ENCODE peak calls at places on chromosomes 7 and 10, in four cellular contexts. P is NT2/D1, Z is H1, K is GM12878. D is an unnamed sample.

GRCh38 chr10:30353851-30354250 is 4.8 kb upstream of the MTPAP start:
- DNase-seq in P (no peak), Z (no peak), K (no peak), D (no peak)

GRCh38 chr7:86939197-86939814 is 120.1 kb downstream of the ELAPOR2 start:
- DNase-seq in P (peak), Z (no peak), K (peak), D (peak)

GRCh38 chr10:124086097-124086710 is 7.2 kb downstream of the CHST15 start:
- DNase-seq in P (no peak), Z (no peak), K (no peak), D (no peak)

GRCh38 chr7:2624293-2624881 is 7.4 kb upstream of the TTYH3 start:
- DNase-seq in P (no peak), Z (no peak), K (no peak), D (no peak)

GRCh38 chr7:133070562-133070961 is 11.3 kb downstream of the CHCHD3 start:
- DNase-seq in P (no peak), Z (no peak), K (no peak), D (no peak)

GRCh38 chr7:151168022-151168786 is 710 bp upstream of the GBX1 start:
- DNase-seq in P (peak), Z (no peak), K (no peak), D (peak)

GRCh38 chr7:117043051-117043546 is 89.8 kb downstream of the ST7 start:
- DNase-seq in P (no peak), Z (no peak), K (no peak), D (no peak)

GRCh38 chr7:135659159-135659837 is 3.0 kb upstream of the STMP1 start:
- DNase-seq in P (no peak), Z (no peak), K (no peak), D (no peak)

GRCh38 chr7:30266686-30267085 is 17.7 kb upstream of the ZNRF2 start:
- DNase-seq in P (no peak), Z (no peak), K (no peak), D (no peak)

GRCh38 chr10:48541144-48541795 is 63.6 kb downstream of the ARHGAP22 start:
- DNase-seq in P (no peak), Z (no peak), K (no peak), D (no peak)

GRCh38 chr10:133122171-133122935 is 34.6 kb downstream of the ADGRA1 start:
- DNase-seq in P (no peak), Z (no peak), K (no peak), D (no peak)

GRCh38 chr7:90222811-90223725 is 11.5 kb downstream of the STEAP2 start:
- DNase-seq in P (no peak), Z (no peak), K (no peak), D (no peak)

GRCh38 chr7:153297141-153297540 is 537.6 kb downstream of the ACTR3B start:
- DNase-seq in P (no peak), Z (no peak), K (no peak), D (no peak)

GRCh38 chr7:122203814-122204213 is 59.8 kb upstream of the AASS start:
- DNase-seq in P (no peak), Z (no peak), K (no peak), D (no peak)

GRCh38 chr10:111034598-111035310 is 42.1 kb upstream of the ADRA2A start:
- DNase-seq in P (no peak), Z (no peak), K (no peak), D (no peak)

GRCh38 chr7:55550010-55550409 is 22.3 kb downstream of the VOPP1 start:
- DNase-seq in P (no peak), Z (no peak), K (no peak), D (no peak)

GRCh38 chr10:35898722-35899485 is 256.8 kb upstream of the FZD8 start:
- DNase-seq in P (no peak), Z (no peak), K (no peak), D (no peak)

GRCh38 chr7:66169616-66170015 is 35.5 kb upstream of the TPST1 start:
- DNase-seq in P (no peak), Z (no peak), K (no peak), D (no peak)

GRCh38 chr7:34339061-34339526 is 318.9 kb upstream of the NPSR1 start:
- DNase-seq in P (no peak), Z (no peak), K (no peak), D (no peak)

GRCh38 chr7:158595068-158595467 is 7.4 kb upstream of the PTPRN2 start:
- DNase-seq in P (peak), Z (no peak), K (peak), D (no peak)

GRCh38 chr7:19290936-19291335 is 145.7 kb upstream of the FERD3L start:
- DNase-seq in P (no peak), Z (no peak), K (no peak), D (no peak)

GRCh38 chr7:91264924-91265681 is 870 bp downstream of the FZD1 start:
- DNase-seq in P (peak), Z (no peak), K (no peak), D (peak)

GRCh38 chr7:34070486-34071323 is 165.4 kb downstream of the BMPER start:
- DNase-seq in P (no peak), Z (no peak), K (no peak), D (no peak)

GRCh38 chr10:130422366-130423324 is 286.5 kb downstream of the GLRX3 start:
- DNase-seq in P (no peak), Z (no peak), K (no peak), D (no peak)

GRCh38 chr7:93178213-93178612 is 30.0 kb upstream of the SAMD9L start:
- DNase-seq in P (no peak), Z (no peak), K (no peak), D (no peak)

GRCh38 chr7:159026271-159027047 is 118.2 kb downstream of the VIPR2 start:
- DNase-seq in P (no peak), Z (no peak), K (no peak), D (no peak)

GRCh38 chr7:134804351-134804750 is 24.9 kb downstream of the CALD1 start:
- DNase-seq in P (no peak), Z (no peak), K (no peak), D (no peak)

GRCh38 chr10:34861293-34862004 is 46.4 kb upstream of the PARD3 start:
- DNase-seq in P (no peak), Z (no peak), K (no peak), D (peak)

GRCh38 chr10:48947690-48948418 is 8.2 kb upstream of the LRRC18 start:
- DNase-seq in P (no peak), Z (no peak), K (no peak), D (no peak)

GRCh38 chr7:151793531-151793935 is 83.4 kb downstream of the PRKAG2 start:
- DNase-seq in P (no peak), Z (no peak), K (no peak), D (no peak)

GRCh38 chr10:72455889-72456588 is 101.3 kb upstream of the DNAJB12 start:
- DNase-seq in P (no peak), Z (no peak), K (no peak), D (no peak)

GRCh38 chr7:137652721-137653120 is 194.1 kb downstream of the DGKI start:
- DNase-seq in P (no peak), Z (no peak), K (no peak), D (no peak)

GRCh38 chr10:210297-210696 is 75.0 kb downstream of the ZMYND11 start:
- DNase-seq in P (no peak), Z (no peak), K (no peak), D (no peak)

GRCh38 chr10:31599626-31600504 is 280.8 kb downstream of the ZEB1 start:
- DNase-seq in P (no peak), Z (no peak), K (no peak), D (no peak)

GRCh38 chr7:90530263-90530662 is 60.8 kb downstream of the PTTG1IP2 start:
- DNase-seq in P (no peak), Z (no peak), K (no peak), D (no peak)

GRCh38 chr10:79376078-79376628 is 28.9 kb downstream of the PPIF start:
- DNase-seq in P (no peak), Z (no peak), K (no peak), D (no peak)

DNA sequence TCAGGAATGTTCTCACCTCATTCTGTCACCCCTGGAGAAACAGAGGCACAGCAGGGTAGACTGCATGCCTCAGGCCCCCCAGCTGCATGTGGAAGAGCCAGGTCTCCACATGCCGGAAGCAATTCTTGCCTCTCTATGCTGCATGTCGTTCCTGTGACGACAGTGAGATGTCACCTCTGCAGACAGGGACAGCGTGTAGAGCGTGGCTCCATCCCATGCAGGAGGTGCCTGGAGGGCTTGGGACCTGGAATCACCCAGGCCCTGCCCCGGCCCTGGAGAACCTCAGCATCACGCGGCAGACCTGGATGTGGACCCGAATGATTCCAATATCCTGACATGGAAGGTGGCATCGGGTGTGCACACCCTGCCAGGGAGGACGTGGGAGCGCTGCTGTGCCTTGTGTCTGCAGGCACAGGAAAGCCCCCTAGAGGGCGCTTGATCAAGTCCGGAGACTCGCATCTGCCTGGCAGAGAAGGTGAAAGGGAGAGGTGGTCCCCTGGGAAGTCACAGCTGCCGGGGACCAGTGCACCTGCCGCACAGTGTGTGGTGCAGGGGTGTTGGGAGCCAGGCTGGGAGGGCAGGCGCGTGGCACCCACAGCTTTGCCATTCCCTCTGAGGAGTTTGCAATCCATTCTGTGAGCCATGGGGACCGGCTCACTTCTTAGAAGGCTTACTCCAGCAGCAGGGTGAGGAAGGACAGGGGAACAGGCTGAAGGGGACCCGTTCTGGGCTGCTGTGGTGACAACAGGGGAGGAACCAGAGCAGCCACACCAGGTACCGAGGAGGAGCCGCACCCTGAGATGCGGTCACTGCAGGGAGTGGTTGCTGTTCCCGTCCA is 45.3 kb upstream of the EN2 start:
- DNase-seq in P (peak), Z (no peak), K (no peak), D (peak)
- TF ChIP-seq SUZ12 in P (no peak), Z (no peak), K (no peak), D (no peak)

DNA sequence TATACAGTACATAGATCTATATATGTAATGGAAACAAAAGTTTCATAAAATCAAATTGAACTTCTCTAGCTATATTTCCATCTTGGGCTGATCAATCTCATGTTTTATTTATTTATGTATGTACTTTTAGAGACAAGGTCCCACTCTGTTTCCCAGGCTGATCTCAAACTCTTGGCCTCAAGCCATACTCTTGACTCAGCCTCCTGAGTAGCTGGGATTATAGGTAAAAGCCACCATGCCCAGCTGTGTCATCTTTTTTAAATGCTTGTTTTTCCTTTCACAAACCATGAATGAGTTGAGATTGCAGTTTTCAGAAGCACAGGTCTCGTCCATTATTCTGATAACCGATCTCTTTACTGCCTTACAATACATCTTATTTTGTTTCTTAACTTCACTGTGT is 400.9 kb downstream of the KCNMA1 start:
- DNase-seq in P (no peak), Z (no peak), K (no peak), D (no peak)
- TF ChIP-seq SUZ12 in P (no peak), Z (no peak), K (no peak), D (no peak)

GRCh38 chr10:3853016-3853415 is 68.0 kb upstream of the KLF6 start:
- DNase-seq in P (no peak), Z (no peak), K (no peak), D (no peak)

GRCh38 chr10:3856593-3856992 is 71.6 kb upstream of the KLF6 start:
- DNase-seq in P (no peak), Z (no peak), K (no peak), D (no peak)

GRCh38 chr10:3852147-3852904 is 67.3 kb upstream of the KLF6 start:
- DNase-seq in P (peak), Z (peak), K (peak), D (peak)

GRCh38 chr10:3850999-3851937 is 66.3 kb upstream of the KLF6 start:
- DNase-seq in P (no peak), Z (no peak), K (peak), D (no peak)

DNA sequence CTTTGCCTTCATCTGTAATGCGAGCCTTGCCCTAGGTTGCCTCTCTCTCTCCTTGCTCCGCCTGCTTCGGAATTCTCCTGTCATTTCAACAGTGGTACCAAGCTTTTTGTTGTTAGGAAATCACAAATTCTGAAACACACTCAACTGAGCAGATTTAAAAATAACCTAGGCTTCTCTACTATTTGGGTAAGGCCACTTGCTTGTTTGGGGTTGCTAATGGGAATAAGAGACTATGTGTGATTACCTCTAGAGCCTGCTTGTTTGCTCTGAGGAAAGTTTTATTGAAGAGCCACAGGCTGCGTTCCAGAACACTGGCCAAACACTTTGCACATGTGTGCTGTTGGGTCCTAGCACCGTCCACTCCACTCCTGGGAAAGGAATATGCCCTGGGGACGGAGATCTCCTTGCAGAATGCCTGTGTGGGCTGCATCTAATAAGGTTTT is 68.6 kb upstream of the KLF6 start:
- DNase-seq in P (no peak), Z (no peak), K (no peak), D (no peak)
- TF ChIP-seq SUZ12 in P (no peak), Z (no peak), K (no peak), D (no peak)

GRCh38 chr7:44711528-44711927 is 37.1 kb upstream of the ZMIZ2 start:
- DNase-seq in P (no peak), Z (no peak), K (no peak), D (peak)

GRCh38 chr7:44707558-44708230 is 41.0 kb upstream of the ZMIZ2 start:
- DNase-seq in P (no peak), Z (no peak), K (no peak), D (no peak)

GRCh38 chr7:44712012-44712411 is 36.6 kb upstream of the ZMIZ2 start:
- DNase-seq in P (no peak), Z (no peak), K (no peak), D (peak)

GRCh38 chr7:44709011-44709915 is 39.4 kb upstream of the ZMIZ2 start:
- DNase-seq in P (no peak), Z (no peak), K (no peak), D (no peak)

GRCh38 chr7:44709945-44710596 is 38.6 kb upstream of the ZMIZ2 start:
- DNase-seq in P (no peak), Z (no peak), K (no peak), D (no peak)
- TF ChIP-seq SUZ12 in P (no peak), Z (no peak), K (no peak), D (no peak)

GRCh38 chr10:60986779-60987178 is 42.8 kb upstream of the RHOBTB1 start:
- DNase-seq in P (no peak), Z (no peak), K (no peak), D (no peak)
- TF ChIP-seq SUZ12 in P (no peak), Z (no peak), K (no peak), D (no peak)

GRCh38 chr7:68009716-68010115 is 1013.1 kb downstream of the TYW1 start:
- DNase-seq in P (no peak), Z (no peak), K (no peak), D (no peak)

GRCh38 chr7:68006619-68007018 is 1010.0 kb downstream of the TYW1 start:
- DNase-seq in P (no peak), Z (no peak), K (no peak), D (no peak)

DNA sequence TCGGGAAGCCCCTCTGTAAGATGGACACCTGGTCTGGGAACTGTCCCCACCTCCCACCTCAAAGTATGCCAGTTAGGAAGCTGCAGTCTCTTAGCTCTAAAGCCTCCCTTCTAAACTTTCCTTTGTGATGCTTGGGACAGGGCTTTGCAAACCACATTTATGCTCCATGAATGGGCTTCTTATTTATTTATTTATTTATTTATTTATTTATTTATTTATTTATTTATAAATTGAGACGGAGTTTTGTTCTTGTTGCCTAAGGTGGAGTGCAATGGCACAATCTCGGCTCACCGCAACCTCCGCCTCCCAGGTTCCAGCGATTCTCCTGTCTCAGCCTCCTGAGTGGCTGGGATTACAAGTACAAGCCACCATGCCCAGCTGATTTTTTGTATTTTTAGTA is 1009.4 kb downstream of the TYW1 start:
- DNase-seq in P (no peak), Z (no peak), K (no peak), D (no peak)
- TF ChIP-seq SUZ12 in P (no peak), Z (no peak), K (no peak), D (no peak)

D was measured in HEK293T.